ENCODE peak calls at places on chromosomes 11 and 22, in eight cellular contexts. W, M, D, H, N, L, R and O are unnamed samples.

GRCh38 chr11:62461740-62462522 is 43.1 kb downstream of the SCGB1A1 start:
- DNase-seq in N (peak; percentile 39), R (peak; percentile 37), M (no peak), H (no peak), L (peak; percentile 69), D (no peak), W (no peak), O (no peak)

GRCh38 chr11:97140885-97141494 is 751.2 kb downstream of the JRKL start:
- DNase-seq in L (peak; percentile 35), R (peak; percentile 0), M (no peak), W (no peak), D (no peak), N (no peak), H (no peak), O (no peak)

GRCh38 chr22:50473855-50474671 is 772 bp downstream of the SBF1 start:
- DNase-seq in R (peak; percentile 42), H (no peak), D (peak; percentile 47), M (no peak), L (peak; percentile 51), N (no peak), W (no peak), O (no peak)

GRCh38 chr11:122020902-122021301 is 95.1 kb downstream of the BLID start:
- DNase-seq in H (no peak), L (peak; percentile 54), M (no peak), N (peak; percentile 54), W (no peak), R (no peak), D (peak; percentile 46), O (no peak)

GRCh38 chr22:18056802-18057474 is 20.9 kb upstream of the PEX26 start:
- DNase-seq in D (no peak), L (no peak), M (no peak), N (no peak), W (no peak), H (no peak), R (no peak), O (no peak)

GRCh38 chr11:133501643-133502535 is 30.4 kb downstream of the OPCML start:
- DNase-seq in H (no peak), D (no peak), R (no peak), W (no peak), L (no peak), N (no peak), M (no peak), O (no peak)

GRCh38 chr11:47750725-47751124 is 16.4 kb downstream of the FNBP4 start:
- DNase-seq in W (no peak), N (no peak), H (no peak), R (no peak), L (no peak), M (no peak), D (no peak), O (no peak)

GRCh38 chr11:21931436-21932101 is 261.3 kb upstream of the ANO5 start:
- DNase-seq in N (no peak), M (no peak), D (no peak), L (no peak), W (no peak), H (no peak), R (no peak), O (no peak)

GRCh38 chr11:104650234-104650633 is 248.0 kb downstream of the CASP12 start:
- DNase-seq in L (no peak), R (no peak), D (no peak), N (no peak), W (no peak), M (no peak), H (no peak), O (no peak)

GRCh38 chr11:68903631-68904457 is at the start of the genes IGHMBP2 and MRPL21:
- DNase-seq in R (peak; percentile 66), W (peak; percentile 75), L (peak; percentile 89), N (peak; percentile 73), H (peak; percentile 88), M (peak; percentile 87), D (peak; percentile 81), O (peak; percentile 62)

GRCh38 chr11:119011476-119011875 is 6.7 kb downstream of the RPS25 start:
- DNase-seq in L (no peak), R (no peak), M (no peak), H (no peak), N (no peak), W (no peak), D (no peak), O (no peak)

GRCh38 chr11:34904421-34904950 is 11.7 kb downstream of the APIP start:
- DNase-seq in H (no peak), N (no peak), R (no peak), D (no peak), L (peak; percentile 19), W (no peak), M (no peak), O (no peak)

DNA sequence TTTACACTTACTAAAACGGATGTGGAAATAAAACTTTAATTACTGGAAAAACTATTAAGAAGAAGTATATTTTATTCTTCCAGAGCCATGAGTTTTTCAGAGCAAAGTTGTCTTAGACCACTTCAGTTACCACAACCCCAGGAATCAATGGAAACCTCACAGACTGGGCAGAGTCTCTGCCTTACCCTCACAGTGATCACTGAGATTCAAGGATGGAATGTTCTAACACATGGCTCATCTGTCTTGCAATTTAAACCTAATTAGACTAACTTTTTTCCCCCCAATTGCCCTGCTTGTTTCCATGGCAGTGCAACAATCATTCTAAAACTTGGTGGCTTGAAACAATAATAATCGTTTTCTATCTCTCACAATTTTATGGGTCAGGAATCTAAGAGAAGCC is 121.0 kb upstream of the SLC5A12 start:
- DNase-seq in R (no peak), W (no peak), L (no peak), M (no peak), H (no peak), D (no peak), N (no peak), O (no peak)
- TF ChIP-seq CTCF in R (no peak), W (no peak), L (no peak), M (no peak), H (no peak), D (no peak), N (no peak), O (no peak)

DNA sequence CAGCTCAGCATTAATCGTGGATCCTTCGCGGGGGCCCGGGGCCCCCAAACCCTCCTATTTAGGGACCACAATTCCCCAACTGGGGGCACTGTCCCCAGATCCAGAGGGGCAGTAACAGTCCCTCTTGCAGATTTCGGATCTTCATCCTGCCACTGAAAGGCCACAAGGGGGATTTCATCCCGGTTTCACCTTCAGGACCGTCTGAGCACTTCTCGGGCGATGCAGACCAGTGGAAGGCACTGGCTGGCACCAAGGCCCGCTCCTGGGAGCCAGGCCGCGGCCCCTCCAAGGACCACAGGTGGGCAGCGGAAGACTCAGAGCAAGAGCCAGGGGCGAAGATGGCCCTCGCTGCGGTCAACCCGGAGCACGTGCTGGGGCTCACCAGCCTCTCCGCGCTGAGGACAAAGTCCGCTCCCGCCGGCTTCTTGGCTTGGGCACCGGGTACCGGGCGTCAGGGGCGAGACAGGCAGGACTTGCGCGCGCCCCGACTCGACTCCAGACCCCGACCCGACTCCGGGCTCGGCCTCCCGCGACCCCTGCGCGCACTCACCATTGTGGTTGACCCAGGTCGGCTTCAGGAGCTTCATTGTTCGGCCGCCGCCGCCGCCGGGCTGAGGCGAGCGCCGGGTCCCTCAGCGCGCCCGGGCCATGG is 517 bp downstream of the HIRA start:
- DNase-seq in M (no peak), R (peak; percentile 14), N (no peak), D (peak; percentile 29), H (no peak), L (peak; percentile 39), W (no peak), O (no peak)
- TF ChIP-seq CTCF in M (no peak), R (peak; percentile 74), N (no peak), D (peak; percentile 19), H (peak; percentile 18), L (peak; percentile 22), W (no peak), O (no peak)

GRCh38 chr11:65089621-65090020 is 5.6 kb downstream of the ZFPL1 start:
- DNase-seq in D (no peak), L (no peak), N (no peak), H (no peak), M (no peak), W (no peak), R (no peak), O (no peak)
- TF ChIP-seq CTCF in D (no peak), L (no peak), N (no peak), H (no peak), M (no peak), W (no peak), R (no peak), O (no peak)

GRCh38 chr11:70798296-70798695 is 400.0 kb downstream of the CTTN start:
- DNase-seq in R (no peak), N (no peak), D (no peak), H (no peak), M (no peak), W (no peak), L (no peak), O (no peak)

GRCh38 chr11:70799386-70799785 is 401.1 kb downstream of the CTTN start:
- DNase-seq in N (no peak), W (no peak), L (peak; percentile 17), D (no peak), M (no peak), R (peak; percentile 19), H (no peak), O (no peak)

GRCh38 chr11:70802185-70802584 is 403.9 kb downstream of the CTTN start:
- DNase-seq in H (no peak), M (no peak), N (no peak), L (no peak), W (no peak), D (no peak), R (no peak), O (no peak)

GRCh38 chr11:70790671-70791300 is 392.5 kb downstream of the CTTN start:
- DNase-seq in N (no peak), D (no peak), M (no peak), L (no peak), H (no peak), W (no peak), R (no peak), O (no peak)

GRCh38 chr11:70796601-70797000 is 398.3 kb downstream of the CTTN start:
- DNase-seq in N (no peak), H (no peak), L (no peak), R (no peak), D (no peak), M (no peak), W (no peak), O (no peak)
- TF ChIP-seq CTCF in N (no peak), H (no peak), L (no peak), R (peak; percentile 34), D (no peak), M (no peak), W (no peak), O (no peak)

GRCh38 chr11:6703247-6704063 is 20.3 kb upstream of the MRPL17 start:
- DNase-seq in M (no peak), L (peak; percentile 86), R (peak; percentile 79), W (peak; percentile 59), D (peak; percentile 63), N (peak; percentile 46), H (peak; percentile 66), O (no peak)

GRCh38 chr11:6705905-6706535 is 22.9 kb upstream of the MRPL17 start:
- DNase-seq in D (peak; percentile 66), M (no peak), N (peak; percentile 81), L (peak; percentile 75), R (peak; percentile 63), W (peak; percentile 61), H (no peak), O (peak; percentile 38)
- TF ChIP-seq CTCF in D (peak; percentile 72), M (peak; percentile 94), N (peak; percentile 88), L (peak; percentile 93), R (peak; percentile 92), W (peak; percentile 82), H (peak; percentile 95), O (no peak)

GRCh38 chr11:10076458-10077141 is 217.4 kb downstream of the SBF2 start:
- DNase-seq in R (peak; percentile 11), D (peak; percentile 28), M (no peak), L (peak; percentile 88), N (no peak), H (no peak), W (peak; percentile 55), O (no peak)
- TF ChIP-seq CTCF in R (peak; percentile 88), D (peak; percentile 84), M (peak; percentile 28), L (peak; percentile 74), N (peak; percentile 37), H (peak; percentile 50), W (peak; percentile 16), O (no peak)